ENCODE peak calls at places on chromosome 18, in eight cellular contexts. P is DMS53; L is iPS-NIHi11; Y is activated CD8-positive, alpha-beta memory T cell treated with anti-CD3 and anti-CD28 coated beads, Interleukin-2, amount 10 ng/mL, durations not matched to agents 7 days and 5 days; B is GM12878; Z is AG04449; D is hippocampal formation; V is stimulated activated naive CD8-positive, alpha-beta T cell treated with anti-CD3 and anti-CD28 coated beads, Interleukin-15, Interleukin-2, amounts not matched to agents 100 U/mL and 50 U/mL, for 24 hours. W is an unnamed sample.

GRCh38 chr18:50665015-50665414 is 105.1 kb downstream of the MAPK4 start:
- DNase-seq in P (no peak), Z (no peak), Y (no peak), L (no peak), V (no peak), B (no peak), D (no peak), W (no peak)

GRCh38 chr18:908631-909621 is 4.3 kb downstream of the ADCYAP1 start:
- DNase-seq in V (no peak), B (no peak), L (peak), Z (no peak), P (peak), Y (no peak), D (no peak), W (no peak)

GRCh38 chr18:66825347-66825746 is 221.5 kb upstream of the CDH19 start:
- DNase-seq in D (no peak), L (no peak), V (no peak), P (no peak), Z (no peak), Y (no peak), B (no peak), W (no peak)

GRCh38 chr18:27136208-27136535 is 48.9 kb downstream of the CHST9 start:
- DNase-seq in L (peak), D (no peak), V (no peak), Y (no peak), P (no peak), B (no peak), Z (no peak), W (no peak)

GRCh38 chr18:61628085-61628484 is 264.7 kb downstream of the RNF152 start:
- DNase-seq in P (no peak), Y (no peak), V (no peak), L (no peak), D (no peak), B (no peak), Z (no peak), W (no peak)

GRCh38 chr18:24491882-24492281 is 31.4 kb downstream of the HRH4 start:
- DNase-seq in P (peak), Y (peak), Z (no peak), D (no peak), L (no peak), V (peak), B (peak), W (no peak)

GRCh38 chr18:10784596-10785202 is 258.9 kb downstream of the NAPG start:
- DNase-seq in P (no peak), Y (no peak), Z (no peak), V (no peak), L (no peak), B (no peak), D (no peak), W (no peak)

GRCh38 chr18:6763524-6763923 is 34.0 kb downstream of the ARHGAP28 start:
- DNase-seq in Z (no peak), D (no peak), Y (no peak), V (no peak), B (no peak), P (no peak), L (no peak), W (no peak)

GRCh38 chr18:80033181-80034067 is 810 bp upstream of the RBFA start:
- DNase-seq in B (no peak), Y (no peak), V (peak), P (no peak), Z (no peak), L (peak), D (no peak), W (no peak)

GRCh38 chr18:36808681-36809080 is 20.1 kb downstream of the TPGS2 start:
- DNase-seq in V (no peak), B (no peak), Y (no peak), P (no peak), L (no peak), Z (peak), D (no peak), W (no peak)

GRCh38 chr18:31091350-31091749 is 10.9 kb downstream of the DSC2 start:
- DNase-seq in Z (no peak), Y (no peak), V (no peak), L (no peak), P (no peak), D (no peak), B (no peak), W (no peak)

GRCh38 chr18:58863539-58864145 is 1.0 kb upstream of the ZNF532 start:
- DNase-seq in Y (no peak), D (no peak), V (peak), P (peak), Z (no peak), L (peak), B (no peak), W (peak)

GRCh38 chr18:2939317-2939716 is 73.6 kb downstream of the LPIN2 start:
- DNase-seq in V (no peak), L (no peak), B (no peak), Z (no peak), D (no peak), Y (no peak), P (peak), W (no peak)

GRCh38 chr18:12278765-12279682 is 24.9 kb downstream of the CIDEA start:
- DNase-seq in D (peak), Y (no peak), Z (peak), L (peak), V (no peak), P (no peak), B (no peak), W (no peak)

GRCh38 chr18:26746284-26747130 is 119.0 kb downstream of the AQP4 start:
- DNase-seq in Z (no peak), D (no peak), P (peak), L (no peak), V (no peak), B (no peak), Y (no peak), W (no peak)

GRCh38 chr18:54812885-54813284 is 15.4 kb upstream of the RAB27B start:
- DNase-seq in B (no peak), Y (peak), P (no peak), D (no peak), V (no peak), Z (no peak), L (no peak), W (no peak)

GRCh38 chr18:10247402-10248117 is 206.9 kb upstream of the APCDD1 start:
- DNase-seq in V (no peak), B (no peak), Z (no peak), L (no peak), P (no peak), D (no peak), Y (no peak), W (no peak)

GRCh38 chr18:72233106-72233505 is 311.0 kb downstream of the CBLN2 start:
- DNase-seq in D (peak), Y (no peak), Z (no peak), P (peak), B (no peak), V (no peak), L (no peak), W (no peak)

GRCh38 chr18:42614619-42615293 is 500.7 kb downstream of the RIT2 start:
- DNase-seq in Y (no peak), D (peak), V (no peak), P (peak), L (no peak), B (no peak), Z (no peak), W (no peak)

GRCh38 chr18:27728659-27729058 is 448.3 kb downstream of the CDH2 start:
- DNase-seq in Z (no peak), V (no peak), P (peak), B (no peak), D (no peak), Y (no peak), L (no peak), W (no peak)

GRCh38 chr18:59837586-59837985 is 62.2 kb upstream of the PMAIP1 start:
- DNase-seq in D (peak), Z (no peak), Y (peak), V (peak), L (peak), P (peak), B (peak), W (no peak)

GRCh38 chr18:22446325-22446724 is 28.6 kb upstream of the CTAGE1 start:
- DNase-seq in Z (no peak), B (no peak), P (no peak), V (no peak), Y (no peak), D (no peak), L (no peak), W (no peak)

GRCh38 chr18:22471546-22472131 is 53.9 kb upstream of the CTAGE1 start:
- DNase-seq in P (no peak), Y (no peak), D (no peak), L (no peak), V (no peak), B (no peak), Z (no peak), W (no peak)

GRCh38 chr18:24446953-24447537 is 13.4 kb upstream of the HRH4 start:
- DNase-seq in V (no peak), L (no peak), D (no peak), P (peak), Y (no peak), Z (no peak), B (no peak), W (no peak)

GRCh38 chr18:30512872-30513271 is 529.7 kb downstream of the DSC3 start:
- DNase-seq in Y (no peak), D (no peak), B (no peak), L (no peak), P (no peak), V (no peak), Z (no peak), W (no peak)

GRCh38 chr18:5543036-5543671 is 643 bp downstream of the EPB41L3 start:
- DNase-seq in V (no peak), B (no peak), L (peak), P (peak), Z (no peak), Y (no peak), D (no peak), W (no peak)

GRCh38 chr18:26429535-26429934 is 118.8 kb downstream of the KCTD1 start:
- DNase-seq in P (peak), L (peak), B (no peak), D (no peak), Y (no peak), Z (peak), V (no peak), W (no peak)

W was measured in GM12891.